ENCODE peak calls at places on chromosomes 1 and 21, in four cellular contexts. One of them, this sample, is unnamed. For H3K4me1, the result is how much of the 10 kb centered on the place peaks cover.

GRCh38 chr1:58968360-58968952 is 184.6 kb upstream of the JUN start:
- DNase-seq in uterus: peak
- DNase-seq in CD8-positive, alpha-beta T cell: no peak
- DNase-seq in A549: no peak
- DNase-seq in this sample: no peak

GRCh38 chr1:8815582-8816285 is 1.7 kb downstream of the RERE start:
- DNase-seq in uterus: no peak
- DNase-seq in CD8-positive, alpha-beta T cell: no peak
- DNase-seq in A549: no peak
- DNase-seq in this sample: no peak

GRCh38 chr21:17436626-17437111 is 76.2 kb upstream of the CXADR start:
- DNase-seq in uterus: no peak
- DNase-seq in CD8-positive, alpha-beta T cell: no peak
- DNase-seq in A549: no peak
- DNase-seq in this sample: no peak

GRCh38 chr1:28301368-28302174 is 27.3 kb upstream of the MED18 start:
- DNase-seq in uterus: no peak
- DNase-seq in CD8-positive, alpha-beta T cell: no peak
- DNase-seq in A549: no peak
- DNase-seq in this sample: no peak

GRCh38 chr21:43645414-43645891 is 13.8 kb downstream of the HSF2BP start:
- DNase-seq in uterus: peak
- DNase-seq in CD8-positive, alpha-beta T cell: peak
- DNase-seq in A549: peak
- DNase-seq in this sample: peak

GRCh38 chr1:203126151-203126865 is 1.2 kb upstream of the ADORA1 start:
- DNase-seq in uterus: no peak
- DNase-seq in CD8-positive, alpha-beta T cell: no peak
- DNase-seq in A549: no peak
- DNase-seq in this sample: no peak

GRCh38 chr1:202671388-202671787 is 38.9 kb downstream of the SYT2 start:
- DNase-seq in uterus: no peak
- DNase-seq in CD8-positive, alpha-beta T cell: no peak
- DNase-seq in A549: no peak
- DNase-seq in this sample: no peak

GRCh38 chr1:223535261-223535778 is 130.2 kb downstream of the CAPN8 start:
- DNase-seq in uterus: no peak
- DNase-seq in CD8-positive, alpha-beta T cell: no peak
- DNase-seq in A549: no peak
- DNase-seq in this sample: no peak

GRCh38 chr1:209643295-209644020 is 8.8 kb downstream of the LAMB3 start:
- DNase-seq in uterus: peak
- DNase-seq in CD8-positive, alpha-beta T cell: no peak
- DNase-seq in A549: no peak
- DNase-seq in this sample: no peak

GRCh38 chr1:52552236-52552504 is 722 bp downstream of the TUT4 start:
- DNase-seq in uterus: peak
- DNase-seq in CD8-positive, alpha-beta T cell: peak
- DNase-seq in A549: peak
- DNase-seq in this sample: peak

GRCh38 chr1:26696645-26697440 is 1.0 kb downstream of the ARID1A start:
- DNase-seq in uterus: peak
- DNase-seq in CD8-positive, alpha-beta T cell: peak
- DNase-seq in A549: no peak
- DNase-seq in this sample: peak

GRCh38 chr1:21573971-21574458 is 64.8 kb downstream of the ALPL start:
- DNase-seq in uterus: peak
- DNase-seq in CD8-positive, alpha-beta T cell: no peak
- DNase-seq in A549: peak
- DNase-seq in this sample: peak

GRCh38 chr1:51203121-51203873 is 32.8 kb upstream of the RNF11 start:
- DNase-seq in uterus: no peak
- DNase-seq in CD8-positive, alpha-beta T cell: no peak
- DNase-seq in A549: no peak
- DNase-seq in this sample: no peak

GRCh38 chr1:82152356-82153281 is 351.9 kb downstream of the ADGRL2 start:
- DNase-seq in uterus: no peak
- DNase-seq in CD8-positive, alpha-beta T cell: no peak
- DNase-seq in A549: no peak
- DNase-seq in this sample: no peak

GRCh38 chr1:231162970-231163830 is 1.3 kb downstream of the TRIM67 start:
- DNase-seq in uterus: no peak
- DNase-seq in CD8-positive, alpha-beta T cell: no peak
- DNase-seq in A549: no peak
- DNase-seq in this sample: no peak

GRCh38 chr1:160115545-160116276 is at the start of gene ATP1A2:
- DNase-seq in uterus: no peak
- DNase-seq in CD8-positive, alpha-beta T cell: no peak
- DNase-seq in A549: no peak
- DNase-seq in this sample: no peak

GRCh38 chr1:9361630-9362256 is 69.0 kb downstream of the SPSB1 start:
- DNase-seq in uterus: no peak
- DNase-seq in CD8-positive, alpha-beta T cell: no peak
- DNase-seq in A549: no peak
- DNase-seq in this sample: no peak

GRCh38 chr21:23401278-23401677 is 2206.0 kb downstream of the MRPL39 start:
- DNase-seq in uterus: no peak
- DNase-seq in CD8-positive, alpha-beta T cell: no peak
- DNase-seq in A549: peak
- DNase-seq in this sample: no peak

GRCh38 chr21:26888256-26888655 is 43.0 kb upstream of the ADAMTS1 start:
- DNase-seq in uterus: no peak
- DNase-seq in CD8-positive, alpha-beta T cell: no peak
- DNase-seq in A549: no peak
- DNase-seq in this sample: no peak

GRCh38 chr1:209207701-209208286 is 375.7 kb upstream of the CAMK1G start:
- DNase-seq in uterus: peak
- DNase-seq in CD8-positive, alpha-beta T cell: no peak
- DNase-seq in A549: peak
- DNase-seq in this sample: no peak

GRCh38 chr1:240719953-240720700 is 108.2 kb upstream of the GREM2 start:
- DNase-seq in uterus: no peak
- DNase-seq in CD8-positive, alpha-beta T cell: no peak
- DNase-seq in A549: no peak
- DNase-seq in this sample: no peak

GRCh38 chr1:30051777-30052176 is 671.6 kb downstream of the MATN1 start:
- DNase-seq in uterus: no peak
- DNase-seq in CD8-positive, alpha-beta T cell: no peak
- DNase-seq in A549: no peak
- DNase-seq in this sample: no peak

GRCh38 chr1:53341961-53342707 is 14.3 kb upstream of the LRP8 start:
- DNase-seq in uterus: no peak
- DNase-seq in CD8-positive, alpha-beta T cell: peak
- DNase-seq in A549: no peak
- DNase-seq in this sample: no peak

GRCh38 chr1:23224721-23225648 is 7.7 kb upstream of the HTR1D start:
- DNase-seq in uterus: no peak
- DNase-seq in CD8-positive, alpha-beta T cell: no peak
- DNase-seq in A549: no peak
- DNase-seq in this sample: peak

DNA sequence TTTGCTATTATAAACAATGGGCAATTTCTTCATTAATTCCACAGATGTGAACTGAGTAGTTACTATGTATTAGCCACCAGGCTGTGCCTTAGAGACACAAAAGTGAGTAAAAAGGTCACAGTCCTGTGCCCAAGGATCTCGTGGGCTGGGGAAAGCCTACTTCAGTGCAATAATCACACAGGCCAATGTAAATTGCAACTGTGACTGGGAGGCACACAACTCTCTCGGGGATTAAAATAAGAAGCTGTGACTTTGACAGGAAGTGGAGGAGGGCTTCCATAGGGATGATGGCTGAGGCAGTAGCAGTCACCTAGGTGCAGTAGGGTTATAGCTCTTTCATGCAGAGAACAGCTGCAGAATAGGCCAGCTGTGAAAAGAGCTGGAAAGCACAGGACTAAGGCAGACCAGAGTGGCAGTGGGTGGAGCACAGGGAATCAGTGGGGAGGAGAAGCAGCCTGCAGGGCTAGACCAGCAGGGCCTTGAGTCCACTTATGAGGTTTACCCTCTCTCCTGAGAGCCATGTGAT is 121.9 kb downstream of the MAB21L3 start:
- DNase-seq in uterus: no peak
- DNase-seq in CD8-positive, alpha-beta T cell: no peak
- DNase-seq in A549: no peak
- DNase-seq in this sample: no peak
- TF ChIP-seq CTCF in uterus: no peak
- TF ChIP-seq CTCF in CD8-positive, alpha-beta T cell: peak
- TF ChIP-seq CTCF in A549: no peak
- TF ChIP-seq CTCF in this sample: peak

GRCh38 chr1:33342041-33342723 is 21.3 kb upstream of the A3GALT2 start:
- DNase-seq in uterus: peak
- DNase-seq in CD8-positive, alpha-beta T cell: no peak
- DNase-seq in A549: peak
- DNase-seq in this sample: peak
- H3K4me1 ChIP-seq in uterus: under half
- H3K4me1 ChIP-seq in CD8-positive, alpha-beta T cell: under half
- H3K4me1 ChIP-seq in A549: half or more
- H3K4me1 ChIP-seq in this sample: under half

DNA sequence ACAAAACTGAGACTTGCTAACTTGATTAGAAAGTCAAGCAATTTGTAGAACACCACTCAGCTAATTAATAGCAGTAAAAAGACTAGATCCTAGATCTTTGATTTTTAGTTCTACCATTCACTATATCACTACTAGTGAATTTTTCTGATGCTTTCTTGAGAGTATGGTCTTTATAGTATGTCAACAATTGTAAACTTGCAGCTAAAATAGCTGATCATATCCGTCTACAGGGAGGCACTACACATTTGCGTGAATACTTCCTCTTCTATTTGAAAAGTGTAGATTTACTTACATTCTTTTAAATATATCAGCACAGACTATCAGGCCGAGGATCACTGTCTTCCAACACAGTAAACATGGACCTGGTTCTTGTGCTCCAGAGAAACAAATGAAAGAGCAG is 18.6 kb upstream of the PTPRC start:
- DNase-seq in uterus: no peak
- DNase-seq in CD8-positive, alpha-beta T cell: no peak
- DNase-seq in A549: no peak
- DNase-seq in this sample: no peak
- TF ChIP-seq CTCF in uterus: no peak
- TF ChIP-seq CTCF in CD8-positive, alpha-beta T cell: no peak
- TF ChIP-seq CTCF in A549: no peak
- TF ChIP-seq CTCF in this sample: no peak

DNA sequence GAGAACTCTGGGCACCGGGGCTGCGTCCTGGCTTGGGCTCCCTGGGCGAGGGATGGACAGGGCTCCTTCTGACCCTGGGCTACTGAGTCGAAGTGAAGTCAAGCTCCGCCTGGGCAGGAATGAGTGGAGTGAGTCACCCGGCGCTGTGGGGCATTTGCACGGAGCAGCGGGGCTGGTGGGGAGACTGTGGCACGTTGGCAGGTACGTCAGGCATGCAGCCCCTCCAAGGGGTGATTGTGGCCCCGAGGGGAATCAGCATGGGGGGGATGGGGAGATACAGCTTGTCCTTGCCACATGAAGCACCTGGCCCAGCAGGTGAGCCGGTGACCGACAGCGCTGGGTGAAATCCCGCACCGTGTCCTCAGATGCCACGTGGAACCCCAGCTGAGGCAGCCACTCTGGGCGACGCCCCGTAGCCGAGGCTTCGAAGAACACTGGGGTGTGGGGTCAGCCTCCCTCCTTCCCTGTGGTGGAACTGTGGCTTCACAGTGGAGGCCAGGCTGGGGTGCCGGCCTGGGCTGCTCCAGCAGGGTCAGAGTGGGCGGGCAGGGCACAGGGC is 62.3 kb downstream of the COL18A1 start:
- DNase-seq in uterus: no peak
- DNase-seq in CD8-positive, alpha-beta T cell: no peak
- DNase-seq in A549: no peak
- DNase-seq in this sample: no peak
- H3K4me1 ChIP-seq in uterus: under half
- H3K4me1 ChIP-seq in CD8-positive, alpha-beta T cell: under half
- H3K4me1 ChIP-seq in A549: under half
- H3K4me1 ChIP-seq in this sample: under half

GRCh38 chr1:43908858-43909257 is 24.7 kb upstream of the ARTN start:
- DNase-seq in uterus: no peak
- DNase-seq in CD8-positive, alpha-beta T cell: no peak
- DNase-seq in A549: no peak
- DNase-seq in this sample: no peak
- TF ChIP-seq CTCF in uterus: no peak
- TF ChIP-seq CTCF in CD8-positive, alpha-beta T cell: no peak
- TF ChIP-seq CTCF in A549: no peak
- TF ChIP-seq CTCF in this sample: no peak

DNA sequence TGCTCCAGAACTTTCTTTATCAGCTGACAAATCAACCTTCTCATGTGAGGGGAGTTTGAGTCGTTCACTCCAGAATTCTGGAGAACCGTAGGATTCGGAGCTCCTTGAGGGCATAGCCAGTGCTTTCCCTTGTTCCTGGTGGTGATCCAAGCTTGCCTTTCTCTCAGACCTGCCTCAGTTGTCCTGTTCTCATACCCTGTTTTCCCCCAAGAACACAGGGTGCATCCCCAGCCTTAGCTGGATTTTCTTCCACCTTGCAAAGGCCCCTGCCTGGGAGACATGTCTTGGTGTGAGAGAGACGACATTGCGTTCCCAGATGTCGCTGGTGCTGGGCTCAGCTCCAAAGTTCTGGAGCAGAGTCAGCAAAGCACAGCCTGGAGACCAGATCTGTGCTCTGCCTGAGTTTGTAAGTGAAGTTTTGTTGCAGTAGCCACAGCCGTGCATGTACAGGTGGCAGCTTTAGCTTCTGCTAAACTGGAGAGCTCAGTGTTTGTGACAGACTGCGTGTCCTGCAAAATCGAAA is 40.0 kb downstream of the ABCG1 start:
- DNase-seq in uterus: no peak
- DNase-seq in CD8-positive, alpha-beta T cell: no peak
- DNase-seq in A549: no peak
- DNase-seq in this sample: no peak
- H3K4me1 ChIP-seq in uterus: under half
- H3K4me1 ChIP-seq in CD8-positive, alpha-beta T cell: under half
- H3K4me1 ChIP-seq in A549: under half
- H3K4me1 ChIP-seq in this sample: under half

DNA sequence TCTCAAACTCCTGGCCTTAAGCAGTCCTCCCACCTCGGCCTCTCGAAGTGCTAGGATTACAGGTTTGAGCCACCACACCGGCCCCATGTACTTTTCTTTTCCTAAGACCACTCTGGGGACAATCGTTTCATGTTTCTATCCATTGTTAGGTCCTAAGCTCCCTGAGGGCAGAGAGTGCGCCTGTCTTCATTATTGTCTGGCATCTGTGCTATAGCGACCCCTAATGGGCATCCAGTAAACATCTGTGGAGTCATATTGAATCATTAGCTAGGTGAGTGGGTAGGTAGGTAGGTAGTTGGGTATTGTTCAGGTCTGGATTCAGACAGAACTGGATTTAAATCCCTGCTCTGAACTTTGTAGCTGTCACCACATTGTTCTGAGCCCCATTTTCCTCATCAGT is 66.1 kb downstream of the TMEM53 start:
- DNase-seq in uterus: no peak
- DNase-seq in CD8-positive, alpha-beta T cell: no peak
- DNase-seq in A549: peak
- DNase-seq in this sample: no peak
- TF ChIP-seq CTCF in uterus: no peak
- TF ChIP-seq CTCF in CD8-positive, alpha-beta T cell: no peak
- TF ChIP-seq CTCF in A549: no peak
- TF ChIP-seq CTCF in this sample: no peak